ENCODE peak calls at places on chromosomes 11 and 22, in ten cellular contexts. Z, D, K, V, G, O, H, T, Q and S are unnamed samples.

GRCh38 chr11:67674442-67674871 is at the start of gene ALDH3B2:
- DNase-seq in Z (no peak), D (no peak), K (no peak), V (peak), G (no peak), O (no peak), H (no peak), T (no peak), Q (peak), S (no peak)

GRCh38 chr22:46104170-46104880 is 46.0 kb upstream of the PPARA start:
- DNase-seq in Z (peak), D (no peak), K (no peak), V (no peak), G (no peak), O (no peak), H (no peak), T (no peak), Q (no peak), S (no peak)

GRCh38 chr11:75768112-75768908 is at the start of gene DGAT2:
- DNase-seq in Z (peak), D (peak), K (no peak), V (no peak), G (peak), O (peak), H (peak), T (peak), Q (peak), S (peak)

GRCh38 chr22:43275545-43275981 is 67.6 kb downstream of the SCUBE1 start:
- DNase-seq in Z (no peak), D (no peak), K (no peak), V (no peak), G (peak), O (no peak), H (no peak), T (no peak), Q (peak), S (no peak)

GRCh38 chr11:111066861-111067260 is 178.7 kb upstream of the POU2AF2 start:
- DNase-seq in Z (no peak), D (no peak), K (no peak), V (no peak), G (no peak), O (no peak), H (no peak), T (no peak), Q (no peak), S (no peak)

GRCh38 chr11:78753297-78753696 is 178.6 kb upstream of the NARS2 start:
- DNase-seq in Z (no peak), D (no peak), K (no peak), V (no peak), G (no peak), O (no peak), H (no peak), T (no peak), Q (no peak), S (no peak)

GRCh38 chr11:117620131-117620530 is 176.9 kb downstream of the DSCAML1 start:
- DNase-seq in Z (no peak), D (no peak), K (no peak), V (no peak), G (no peak), O (no peak), H (no peak), T (no peak), Q (no peak), S (peak)

GRCh38 chr11:122271747-122272146 is 155.7 kb upstream of the BLID start:
- DNase-seq in Z (no peak), D (no peak), K (no peak), V (no peak), G (no peak), O (no peak), H (no peak), T (no peak), Q (no peak), S (no peak)

GRCh38 chr11:61193596-61193995 is 9.7 kb upstream of the PGA3 start:
- DNase-seq in Z (no peak), D (no peak), K (no peak), V (no peak), G (no peak), O (no peak), H (peak), T (no peak), Q (peak), S (peak)

GRCh38 chr22:32723632-32724031 is 77.9 kb upstream of the TIMP3 start:
- DNase-seq in Z (peak), D (peak), K (peak), V (peak), G (peak), O (no peak), H (no peak), T (peak), Q (peak), S (peak)

GRCh38 chr11:8709002-8709672 is 26.5 kb downstream of the RPL27A start:
- DNase-seq in Z (peak), D (no peak), K (peak), V (peak), G (peak), O (peak), H (no peak), T (peak), Q (peak), S (peak)

GRCh38 chr22:35761037-35761436 is 43.4 kb downstream of the APOL5 start:
- DNase-seq in Z (no peak), D (no peak), K (no peak), V (no peak), G (peak), O (no peak), H (no peak), T (no peak), Q (peak), S (peak)

GRCh38 chr11:104164028-104164520 is at the start of gene PDGFD:
- DNase-seq in Z (peak), D (peak), K (peak), V (peak), G (peak), O (peak), H (no peak), T (peak), Q (peak), S (peak)

GRCh38 chr11:90423378-90423777 is 200.5 kb upstream of the CHORDC1 start:
- DNase-seq in Z (no peak), D (no peak), K (no peak), V (no peak), G (no peak), O (no peak), H (no peak), T (no peak), Q (no peak), S (peak)

GRCh38 chr11:105673089-105673488 is 63.2 kb downstream of the GRIA4 start:
- DNase-seq in Z (no peak), D (no peak), K (peak), V (no peak), G (peak), O (no peak), H (no peak), T (no peak), Q (peak), S (no peak)

GRCh38 chr11:72174299-72175070 is 17.5 kb upstream of the FOLR1 start:
- DNase-seq in Z (no peak), D (no peak), K (no peak), V (no peak), G (no peak), O (no peak), H (no peak), T (no peak), Q (no peak), S (no peak)

GRCh38 chr11:46116007-46116711 is 5.1 kb downstream of the PHF21A start:
- DNase-seq in Z (no peak), D (no peak), K (no peak), V (no peak), G (no peak), O (no peak), H (no peak), T (no peak), Q (no peak), S (no peak)

GRCh38 chr22:50139843-50140415 is 30.6 kb upstream of the PANX2 start:
- DNase-seq in Z (no peak), D (no peak), K (no peak), V (no peak), G (no peak), O (peak), H (peak), T (no peak), Q (no peak), S (no peak)

GRCh38 chr11:86664930-86665329 is 7.5 kb downstream of the ME3 start:
- DNase-seq in Z (no peak), D (no peak), K (no peak), V (no peak), G (no peak), O (no peak), H (no peak), T (no peak), Q (no peak), S (no peak)

GRCh38 chr11:101269990-101270660 is 140.5 kb upstream of the PGR start:
- DNase-seq in Z (no peak), D (no peak), K (no peak), V (no peak), G (no peak), O (no peak), H (no peak), T (no peak), Q (no peak), S (no peak)

GRCh38 chr11:2943711-2944118 is 14.5 kb upstream of the PHLDA2 start:
- DNase-seq in Z (no peak), D (no peak), K (no peak), V (no peak), G (no peak), O (no peak), H (no peak), T (no peak), Q (no peak), S (peak)

GRCh38 chr11:67163006-67163405 is 43.9 kb downstream of the KDM2A start:
- DNase-seq in Z (no peak), D (no peak), K (no peak), V (no peak), G (no peak), O (no peak), H (no peak), T (no peak), Q (no peak), S (no peak)

GRCh38 chr11:121443688-121444275 is 8.3 kb upstream of the SORL1 start:
- DNase-seq in Z (no peak), D (no peak), K (no peak), V (no peak), G (no peak), O (no peak), H (no peak), T (no peak), Q (no peak), S (no peak)

GRCh38 chr11:116606060-116606459 is 166.7 kb downstream of the BUD13 start:
- DNase-seq in Z (no peak), D (no peak), K (no peak), V (no peak), G (no peak), O (no peak), H (no peak), T (no peak), Q (no peak), S (no peak)

GRCh38 chr11:100681064-100681502 is 6.0 kb upstream of the ARHGAP42 start:
- DNase-seq in Z (peak), D (peak), K (no peak), V (peak), G (peak), O (no peak), H (no peak), T (peak), Q (peak), S (peak)

GRCh38 chr11:27926981-27927481 is 180.9 kb downstream of the KIF18A start:
- DNase-seq in Z (no peak), D (no peak), K (peak), V (no peak), G (peak), O (no peak), H (no peak), T (peak), Q (no peak), S (no peak)